ENCODE peak calls at places on chromosomes 7 and 10, in eight cellular contexts. D is NCI-H446 treated with DMSO at 0.1 percent for 48 hours, U is NCI-H1105, Z is fibroblast of mammary gland, H is MCF 10A, Y is mesothelial cell of epicardium, B is nephron progenitor cell, S is uterus. G is an unnamed sample.

GRCh38 chr10:1381339-1381738 is 325.2 kb downstream of the WDR37 start:
- DNase-seq in B (no peak), Z (no peak), D (no peak), H (no peak), S (no peak), Y (no peak), U (no peak), G (no peak)

GRCh38 chr7:42700376-42701327 is 211.2 kb downstream of the C7orf25 start:
- DNase-seq in D (no peak), H (no peak), B (no peak), U (no peak), S (no peak), Z (peak), Y (no peak), G (no peak)

GRCh38 chr7:105656922-105657521 is 75.7 kb upstream of the EFCAB10 start:
- DNase-seq in U (no peak), Y (no peak), B (peak), D (no peak), S (no peak), Z (peak), H (peak), G (no peak)

GRCh38 chr7:36115448-36116321 is 37.4 kb upstream of the EEPD1 start:
- DNase-seq in H (peak), D (peak), B (no peak), Z (peak), Y (peak), S (peak), U (no peak), G (no peak)

GRCh38 chr7:30924624-30925023 is 13.0 kb downstream of the AQP1 start:
- DNase-seq in Z (no peak), S (no peak), H (no peak), U (no peak), B (no peak), D (no peak), Y (peak), G (no peak)

GRCh38 chr10:98619446-98619845 is 172.7 kb upstream of the HPS1 start:
- DNase-seq in U (no peak), Z (peak), H (no peak), Y (no peak), D (no peak), B (no peak), S (no peak), G (no peak)

GRCh38 chr10:70664702-70665195 is 7.6 kb upstream of the ADAMTS14 start:
- DNase-seq in Y (no peak), D (no peak), S (no peak), U (peak), H (peak), B (no peak), Z (peak), G (no peak)

GRCh38 chr7:43405948-43406347 is 177.0 kb upstream of the STK17A start:
- DNase-seq in U (no peak), H (no peak), Z (no peak), B (no peak), S (no peak), D (no peak), Y (no peak), G (no peak)

GRCh38 chr7:86968618-86969017 is 90.8 kb downstream of the ELAPOR2 start:
- DNase-seq in Z (peak), U (peak), S (no peak), Y (no peak), H (no peak), D (peak), B (no peak), G (no peak)

GRCh38 chr10:61635946-61636345 is 26.8 kb upstream of the CABCOCO1 start:
- DNase-seq in D (no peak), Z (peak), B (no peak), U (no peak), S (no peak), Y (no peak), H (peak), G (no peak)

G was measured in NCI-H748 treated with DMSO at 0.1 percent for 48 hours.